ENCODE peak calls at places on chromosomes 2 and 18, in five cellular contexts. I is stimulated activated CD4-positive, alpha-beta T cell treated with anti-CD3 and anti-CD28 coated beads, TNF-alpha, amount 100 ng/mL, for 48 hours; F is AG10803; O is NCI-H1694; B is WTC11. Q is an unnamed sample.

GRCh38 chr2:189137519-189137918 is 42.0 kb downstream of the COL5A2 start:
- DNase-seq in O (no peak), F (no peak), B (peak), I (no peak), Q (no peak)

GRCh38 chr2:43766006-43766405 is 7.8 kb upstream of the DYNC2LI1 start:
- DNase-seq in I (no peak), B (no peak), F (no peak), O (no peak), Q (no peak)

GRCh38 chr2:42853571-42854206 is 61.3 kb upstream of the HAAO start:
- DNase-seq in I (no peak), O (no peak), F (no peak), B (no peak), Q (no peak)

GRCh38 chr18:79361766-79362522 is 33.8 kb upstream of the NFATC1 start:
- DNase-seq in O (no peak), I (no peak), F (no peak), B (no peak), Q (no peak)

GRCh38 chr2:236663671-236664101 is 94.1 kb downstream of the ACKR3 start:
- DNase-seq in B (no peak), O (no peak), F (peak), I (no peak), Q (no peak)

GRCh38 chr2:231900486-231900942 is 25.7 kb downstream of the NPPC start:
- DNase-seq in O (no peak), I (peak), F (peak), B (peak), Q (peak)

GRCh38 chr2:12177052-12177994 is 430.9 kb downstream of the LPIN1 start:
- DNase-seq in F (peak), B (no peak), I (no peak), O (no peak), Q (no peak)

GRCh38 chr2:237159006-237159897 is 73.6 kb downstream of the COPS8 start:
- DNase-seq in I (no peak), F (no peak), O (no peak), B (no peak), Q (no peak)

GRCh38 chr2:30412392-30413321 is 34.4 kb upstream of the LCLAT1 start:
- DNase-seq in B (no peak), F (peak), O (no peak), I (no peak), Q (no peak)

GRCh38 chr2:240952496-240953246 is 45.7 kb upstream of the SNED1 start:
- DNase-seq in B (no peak), F (no peak), I (no peak), O (no peak), Q (no peak)

GRCh38 chr2:165274698-165275097 is 35.5 kb downstream of the SCN2A start:
- DNase-seq in I (no peak), O (peak), F (peak), B (no peak), Q (no peak)

Q was measured in activated T-cell treated with anti-CD3 and anti-CD28 coated beads for 24 hours.